ENCODE peak calls at places on chromosomes 1 and 21, in five cellular contexts. U is SJSA1, C is heart right ventricle, Q is psoas muscle, R is ovary. G is an unnamed sample.

GRCh38 chr1:192524223-192524622 is 51.4 kb upstream of the RGS1 start:
- DNase-seq in C (no peak), U (no peak), Q (no peak), R (no peak), G (no peak)

GRCh38 chr1:244347942-244348341 is 103.8 kb downstream of the ADSS2 start:
- DNase-seq in U (no peak), C (no peak), R (no peak), Q (no peak), G (peak)

GRCh38 chr1:230242317-230242716 is 175.3 kb downstream of the GALNT2 start:
- DNase-seq in Q (no peak), U (no peak), C (no peak), R (no peak), G (peak)

GRCh38 chr1:89905391-89906058 is 84.7 kb downstream of the LRRC8D start:
- DNase-seq in U (no peak), C (no peak), R (no peak), Q (no peak), G (no peak)

GRCh38 chr1:94969137-94969536 is 42.2 kb upstream of the CNN3 start:
- DNase-seq in U (no peak), Q (no peak), R (no peak), C (no peak), G (no peak)

GRCh38 chr1:67815303-67816095 is 17.8 kb downstream of the GNG12 start:
- DNase-seq in U (no peak), R (no peak), C (no peak), Q (no peak), G (no peak)

GRCh38 chr1:199155166-199156033 is 516.6 kb downstream of the PTPRC start:
- DNase-seq in Q (no peak), U (no peak), C (no peak), R (no peak), G (no peak)

GRCh38 chr1:63073530-63074306 is 248.6 kb upstream of the FOXD3 start:
- DNase-seq in C (no peak), U (no peak), R (no peak), Q (no peak), G (no peak)

GRCh38 chr1:114505148-114505561 is 5.8 kb downstream of the TRIM33 start:
- DNase-seq in Q (no peak), C (no peak), R (no peak), U (no peak), G (no peak)

GRCh38 chr21:34836933-34837505 is 168.2 kb downstream of the CLIC6 start:
- DNase-seq in R (no peak), Q (no peak), C (no peak), U (no peak), G (no peak)
- H3K4me3 ChIP-seq in R (no peak), Q (no peak), C (no peak), U (no peak), G (no peak)

GRCh38 chr1:92079441-92079840 is 704 bp upstream of the BTBD8 start:
- DNase-seq in Q (no peak), R (peak), U (no peak), C (no peak), G (no peak)
- H3K4me3 ChIP-seq in Q (peak), R (no peak), U (peak), C (peak), G (peak)

DNA sequence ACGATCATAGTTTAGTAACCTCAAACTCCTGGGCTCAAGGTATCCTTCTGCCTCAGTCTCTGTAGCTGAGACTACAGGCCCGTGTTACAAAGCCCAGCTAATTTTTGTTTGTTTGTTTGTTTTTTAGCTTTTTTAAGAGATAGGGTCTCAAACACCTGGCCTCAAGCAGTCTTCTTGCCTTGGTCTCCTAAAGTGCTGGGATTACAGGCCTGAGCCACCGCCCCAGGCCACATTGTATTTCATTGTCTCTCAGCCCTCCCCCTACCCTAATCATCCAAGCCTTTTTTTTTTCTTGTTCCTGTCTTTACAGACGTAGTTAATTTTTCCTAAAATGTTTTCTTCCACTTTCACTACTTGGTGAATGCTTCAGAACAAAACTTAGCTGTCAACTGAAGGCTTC is 5.4 kb downstream of the CDC7 start:
- DNase-seq in R (no peak), Q (no peak), U (no peak), C (no peak), G (no peak)
- H3K4me3 ChIP-seq in R (no peak), Q (no peak), U (no peak), C (no peak), G (no peak)

GRCh38 chr1:101175886-101176285 is 60.9 kb upstream of the S1PR1 start:
- DNase-seq in U (no peak), C (no peak), Q (no peak), R (no peak), G (no peak)

GRCh38 chr1:101181930-101182329 is 54.9 kb upstream of the S1PR1 start:
- DNase-seq in U (no peak), C (no peak), R (no peak), Q (no peak), G (no peak)

GRCh38 chr1:101178341-101178687 is 58.5 kb upstream of the S1PR1 start:
- DNase-seq in R (no peak), U (no peak), Q (no peak), C (no peak), G (no peak)

GRCh38 chr1:101175474-101175873 is 61.3 kb upstream of the S1PR1 start:
- DNase-seq in R (no peak), C (no peak), U (no peak), Q (no peak), G (no peak)

GRCh38 chr1:101178688-101179491 is 57.9 kb upstream of the S1PR1 start:
- DNase-seq in Q (no peak), U (no peak), C (no peak), R (no peak), G (no peak)
- H3K4me3 ChIP-seq in Q (no peak), U (no peak), C (no peak), R (no peak), G (no peak)